ENCODE peak calls at places on chromosome 7, in four cellular contexts. A is Kasumi-1; V is stimulated activated CD4-positive, alpha-beta T cell treated with anti-CD3 and anti-CD28 coated beads, Interleukin-4, amount 100 ng/mL, for 48 hours; D is activated CD4-positive, alpha-beta T cell treated with anti-CD3 and anti-CD28 coated beads for 24 hours. E is an unnamed sample.

GRCh38 chr7:17583786-17584185 is 285.3 kb downstream of the AHR start:
- DNase-seq in A (no peak), V (no peak), D (no peak), E (no peak)

GRCh38 chr7:150974468-150975391 is 3.4 kb downstream of the KCNH2 start:
- DNase-seq in A (peak; percentile 31), V (peak; percentile 66), D (peak; percentile 69), E (no peak)

GRCh38 chr7:133061357-133061756 is 20.5 kb downstream of the CHCHD3 start:
- DNase-seq in A (no peak), V (no peak), D (no peak), E (no peak)

GRCh38 chr7:117829450-117829849 is 43.8 kb downstream of the CTTNBP2 start:
- DNase-seq in A (no peak), V (no peak), D (no peak), E (no peak)

GRCh38 chr7:158285383-158285770 is 302.2 kb downstream of the PTPRN2 start:
- DNase-seq in A (no peak), V (no peak), D (no peak), E (no peak)

GRCh38 chr7:44374007-44374763 is 48.8 kb upstream of the CAMK2B start:
- DNase-seq in A (no peak), V (no peak), D (no peak), E (no peak)

GRCh38 chr7:150923191-150923590 is 54.9 kb downstream of the KCNH2 start:
- DNase-seq in A (no peak), V (no peak), D (no peak), E (no peak)

GRCh38 chr7:139570119-139570518 is 46.6 kb downstream of the CLEC2L start:
- DNase-seq in A (no peak), V (no peak), D (no peak), E (no peak)

GRCh38 chr7:45088146-45088701 is 545 bp downstream of the NACAD start:
- DNase-seq in A (no peak), V (no peak), D (no peak), E (no peak)

GRCh38 chr7:33710608-33711007 is 194.7 kb upstream of the BMPER start:
- DNase-seq in A (no peak), V (no peak), D (no peak), E (no peak)

GRCh38 chr7:33503014-33503413 is 373.6 kb downstream of the BBS9 start:
- DNase-seq in A (no peak), V (no peak), D (no peak), E (no peak)

GRCh38 chr7:110604885-110605284 is 486.0 kb upstream of the LRRN3 start:
- DNase-seq in A (no peak), V (no peak), D (no peak), E (peak; percentile 37)

GRCh38 chr7:12244129-12244528 is 33.0 kb downstream of the TMEM106B start:
- DNase-seq in A (no peak), V (no peak), D (no peak), E (peak; percentile 44)

GRCh38 chr7:123847868-123848267 is 2.9 kb downstream of the HYAL4 start:
- DNase-seq in A (no peak), V (no peak), D (no peak), E (no peak)

GRCh38 chr7:105672820-105673219 is 91.5 kb upstream of the EFCAB10 start:
- DNase-seq in A (no peak), V (no peak), D (no peak), E (no peak)

E was measured in NCI-H524 treated with DMSO at 0.1 percent for 48 hours.